ENCODE peak calls at places on chromosomes 11 and 22, in four cellular contexts. One of them, this sample, is unnamed.

GRCh38 chr11:1757861-1758610 is 5.7 kb downstream of the CTSD start:
- DNase-seq in body of pancreas: no peak
- DNase-seq in tibial artery: no peak
- DNase-seq in heart right ventricle: no peak
- DNase-seq in this sample: no peak

GRCh38 chr22:37225481-37225880 is 13.2 kb upstream of the SSTR3 start:
- DNase-seq in body of pancreas: no peak
- DNase-seq in tibial artery: no peak
- DNase-seq in heart right ventricle: no peak
- DNase-seq in this sample: no peak

GRCh38 chr11:124669193-124669592 is 4.3 kb downstream of the SIAE start:
- DNase-seq in body of pancreas: peak; percentile 37
- DNase-seq in tibial artery: no peak
- DNase-seq in heart right ventricle: peak; percentile 61
- DNase-seq in this sample: no peak

GRCh38 chr22:49617866-49618688 is 209.6 kb downstream of the BRD1 start:
- DNase-seq in body of pancreas: peak; percentile 1
- DNase-seq in tibial artery: peak; percentile 48
- DNase-seq in heart right ventricle: no peak
- DNase-seq in this sample: no peak

GRCh38 chr11:114162719-114163123 is 103.2 kb downstream of the ZBTB16 start:
- DNase-seq in body of pancreas: peak; percentile 97
- DNase-seq in tibial artery: peak; percentile 97
- DNase-seq in heart right ventricle: peak; percentile 95
- DNase-seq in this sample: peak; percentile 99

GRCh38 chr11:69113646-69114340 is 41.9 kb upstream of the SMIM38 start:
- DNase-seq in body of pancreas: no peak
- DNase-seq in tibial artery: no peak
- DNase-seq in heart right ventricle: no peak
- DNase-seq in this sample: no peak

GRCh38 chr22:37121887-37122591 is 12.5 kb upstream of the TMPRSS6 start:
- DNase-seq in body of pancreas: no peak
- DNase-seq in tibial artery: no peak
- DNase-seq in heart right ventricle: no peak
- DNase-seq in this sample: no peak

GRCh38 chr11:35347921-35348331 is 71.4 kb downstream of the SLC1A2 start:
- DNase-seq in body of pancreas: no peak
- DNase-seq in tibial artery: no peak
- DNase-seq in heart right ventricle: no peak
- DNase-seq in this sample: no peak

GRCh38 chr11:28529046-28529445 is 420.9 kb downstream of the METTL15 start:
- DNase-seq in body of pancreas: no peak
- DNase-seq in tibial artery: no peak
- DNase-seq in heart right ventricle: no peak
- DNase-seq in this sample: no peak

GRCh38 chr11:42800041-42800440 is 511.8 kb upstream of the API5 start:
- DNase-seq in body of pancreas: no peak
- DNase-seq in tibial artery: no peak
- DNase-seq in heart right ventricle: no peak
- DNase-seq in this sample: no peak

DNA sequence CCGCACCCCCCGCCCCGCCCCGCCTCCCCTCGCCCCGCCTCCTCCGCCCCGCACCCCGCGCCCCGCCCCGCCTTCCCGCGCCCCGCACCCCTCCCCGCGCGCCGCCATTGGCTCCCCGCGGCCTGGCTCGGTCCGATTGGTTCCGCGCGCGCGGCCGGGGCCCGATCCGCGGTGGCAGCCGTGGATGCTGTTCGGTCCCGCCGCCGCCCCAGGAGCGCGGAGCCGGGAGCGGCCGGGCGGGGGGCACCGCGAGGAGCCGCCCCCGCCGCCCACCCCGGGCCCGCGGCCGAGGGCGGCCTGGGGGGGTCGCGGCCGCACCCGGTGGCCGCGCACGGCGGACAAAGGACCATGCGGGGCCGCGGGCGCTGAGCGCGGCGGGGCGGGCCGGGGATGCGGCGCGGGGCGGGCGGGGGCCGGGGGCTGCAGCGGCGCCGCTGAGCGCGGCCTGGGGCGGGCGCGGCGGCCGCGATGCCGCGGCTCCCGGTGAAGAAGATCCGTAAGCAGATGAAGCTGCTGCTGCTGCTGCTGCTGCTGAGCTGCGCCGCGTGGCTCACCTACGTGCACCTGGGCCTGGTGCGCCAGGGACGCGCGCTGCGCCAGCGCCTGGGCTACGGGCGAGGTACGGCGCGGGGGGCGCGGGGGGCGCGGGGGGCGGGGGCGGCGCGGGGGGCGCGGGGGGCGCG is at the start of gene B4GALNT4:
- DNase-seq in body of pancreas: no peak
- DNase-seq in tibial artery: no peak
- DNase-seq in heart right ventricle: no peak
- DNase-seq in this sample: no peak
- H3K27me3 ChIP-seq in body of pancreas: no peaks in the 10 kb centered on the region
- H3K27me3 ChIP-seq in tibial artery: peaks cover 70% of the 10 kb centered on the region
- H3K27me3 ChIP-seq in heart right ventricle: peaks cover 65% of the 10 kb centered on the region
- H3K27me3 ChIP-seq in this sample: no peaks in the 10 kb centered on the region

GRCh38 chr11:122149232-122149631 is 33.2 kb upstream of the BLID start:
- DNase-seq in body of pancreas: no peak
- DNase-seq in tibial artery: no peak
- DNase-seq in heart right ventricle: no peak
- DNase-seq in this sample: no peak
- H3K27ac ChIP-seq in body of pancreas: no peak overlapping the region
- H3K27ac ChIP-seq in tibial artery: no peak overlapping the region
- H3K27ac ChIP-seq in heart right ventricle: no peak overlapping the region
- H3K27ac ChIP-seq in this sample: no peak overlapping the region

DNA sequence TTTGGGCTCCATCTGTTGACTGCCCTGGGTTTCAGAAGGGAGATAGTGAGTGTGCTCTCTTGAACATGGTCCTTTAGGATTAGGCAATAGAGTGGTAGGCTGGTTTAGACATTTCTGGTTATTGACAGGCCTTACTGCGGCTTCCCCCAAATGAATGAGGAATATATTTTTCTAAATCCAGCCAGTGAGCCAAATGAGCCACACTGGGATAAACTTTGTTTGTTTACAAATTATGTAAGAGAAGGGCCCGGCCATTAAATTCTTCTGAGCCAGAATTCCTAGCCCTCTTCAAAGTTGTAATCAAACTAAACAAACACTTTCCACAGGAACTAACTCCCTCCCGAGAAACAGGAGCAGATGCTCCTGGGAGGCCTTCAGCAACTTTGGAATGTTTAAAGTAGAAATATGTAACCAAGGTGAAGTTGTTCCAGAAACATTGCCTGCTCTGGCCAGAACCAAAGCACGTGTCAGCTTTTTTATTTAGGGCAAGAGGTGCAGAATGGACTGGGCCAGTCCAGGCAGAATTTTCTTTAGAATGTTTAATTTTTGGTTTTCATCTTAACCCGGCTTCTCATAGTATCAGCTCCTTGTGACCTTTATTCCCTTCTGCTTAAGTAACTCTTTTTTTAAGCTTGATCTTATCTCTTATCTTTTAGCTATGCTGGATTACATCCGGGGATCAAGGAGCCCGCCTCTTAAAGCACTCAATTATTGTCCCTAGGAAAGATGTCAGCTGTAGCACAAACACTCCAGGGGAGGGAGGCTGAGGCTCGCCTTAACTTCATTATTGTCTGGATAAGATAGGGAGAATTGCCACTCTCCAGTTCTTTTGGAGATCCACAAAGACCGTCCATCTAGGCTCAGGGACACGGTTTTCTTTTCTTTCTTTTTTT is 28.7 kb downstream of the ZNRF3 start:
- DNase-seq in body of pancreas: peak; percentile 24
- DNase-seq in tibial artery: no peak
- DNase-seq in heart right ventricle: no peak
- DNase-seq in this sample: no peak
- H3K4me3 ChIP-seq in body of pancreas: no peak overlapping the region
- H3K4me3 ChIP-seq in tibial artery: no peak overlapping the region
- H3K4me3 ChIP-seq in heart right ventricle: no peak overlapping the region
- H3K4me3 ChIP-seq in this sample: no peak overlapping the region

GRCh38 chr11:40841231-40841630 is 618.2 kb downstream of the LRRC4C start:
- DNase-seq in body of pancreas: no peak
- DNase-seq in tibial artery: no peak
- DNase-seq in heart right ventricle: no peak
- DNase-seq in this sample: no peak

DNA sequence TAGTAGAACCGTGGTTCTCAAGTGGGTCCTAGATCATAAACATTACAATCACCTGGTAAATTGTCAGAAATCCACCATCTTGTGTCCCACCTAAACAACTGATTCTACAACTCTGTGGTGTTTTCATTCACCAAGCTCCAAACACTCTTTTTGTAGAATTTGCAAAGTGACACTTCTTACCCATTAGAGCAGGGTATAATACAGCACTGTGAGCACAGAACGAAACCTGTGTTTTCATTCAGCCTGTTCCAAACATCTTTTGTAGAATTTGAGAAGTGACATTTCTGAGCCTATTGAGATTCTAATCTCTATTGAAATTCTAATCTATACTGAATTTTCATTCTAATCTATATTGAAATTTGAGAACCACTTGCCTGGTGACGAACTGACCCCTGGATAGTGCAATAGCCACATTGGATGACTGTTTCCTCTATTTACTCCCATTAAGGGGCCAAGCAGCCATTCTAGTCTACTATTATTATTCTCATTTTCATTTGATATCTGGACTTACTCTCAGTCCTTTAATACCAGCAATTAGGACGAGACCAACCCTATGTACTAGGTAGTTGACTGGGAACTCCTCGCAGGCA is 616.6 kb downstream of the LRRC4C start:
- DNase-seq in body of pancreas: no peak
- DNase-seq in tibial artery: no peak
- DNase-seq in heart right ventricle: no peak
- DNase-seq in this sample: no peak
- H3K27me3 ChIP-seq in body of pancreas: no peaks in the 10 kb centered on the region
- H3K27me3 ChIP-seq in tibial artery: no peaks in the 10 kb centered on the region
- H3K27me3 ChIP-seq in heart right ventricle: no peaks in the 10 kb centered on the region
- H3K27me3 ChIP-seq in this sample: no peaks in the 10 kb centered on the region

DNA sequence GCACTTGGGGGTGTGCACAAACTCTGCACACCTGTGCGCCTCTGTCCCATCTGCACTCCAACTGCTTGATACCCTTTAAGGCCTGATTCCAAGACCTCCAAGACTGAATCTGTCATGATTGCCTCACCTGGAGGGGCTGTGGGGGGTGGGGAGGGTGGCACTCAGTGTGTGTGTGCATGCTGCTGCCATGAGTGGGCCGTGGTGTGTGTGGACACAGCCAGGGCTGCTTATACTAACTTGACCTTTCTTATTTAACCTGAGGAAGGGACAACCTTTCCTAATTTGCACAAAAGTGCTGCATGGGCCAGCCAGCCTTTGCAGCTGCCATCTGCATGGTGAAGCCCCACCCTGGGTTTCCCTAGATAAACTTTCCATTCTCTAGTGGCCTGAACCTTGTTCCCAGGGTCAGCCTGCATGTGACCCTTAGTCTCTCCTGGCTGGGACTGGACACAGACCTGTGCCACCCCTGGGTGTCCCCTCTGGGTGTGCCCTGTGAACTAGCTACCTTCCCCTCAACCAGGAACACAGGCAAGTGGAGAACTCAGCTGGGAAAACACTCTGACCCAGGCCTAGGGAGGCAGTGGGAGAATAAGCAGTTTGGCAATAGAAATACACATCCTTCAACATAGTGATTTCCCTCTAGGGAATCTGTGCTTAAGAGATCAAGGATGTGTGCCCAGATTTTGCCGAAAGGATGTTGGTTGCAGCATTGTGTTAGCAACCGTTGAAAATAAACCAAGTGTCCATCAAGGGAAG is 45.4 kb upstream of the DKK3 start:
- DNase-seq in body of pancreas: no peak
- DNase-seq in tibial artery: no peak
- DNase-seq in heart right ventricle: no peak
- DNase-seq in this sample: peak; percentile 58
- H3K27ac ChIP-seq in body of pancreas: no peak overlapping the region
- H3K27ac ChIP-seq in tibial artery: peak overlapping the region; percentile 65
- H3K27ac ChIP-seq in heart right ventricle: no peak overlapping the region
- H3K27ac ChIP-seq in this sample: peak overlapping the region; percentile 26

GRCh38 chr11:118618115-118618990 is 10.9 kb downstream of the PHLDB1 start:
- DNase-seq in body of pancreas: peak; percentile 36
- DNase-seq in tibial artery: peak; percentile 88
- DNase-seq in heart right ventricle: peak; percentile 78
- DNase-seq in this sample: peak; percentile 94

GRCh38 chr11:118621071-118621815 is 13.8 kb downstream of the PHLDB1 start:
- DNase-seq in body of pancreas: peak; percentile 71
- DNase-seq in tibial artery: peak; percentile 98
- DNase-seq in heart right ventricle: peak; percentile 93
- DNase-seq in this sample: peak; percentile 85

GRCh38 chr11:118619444-118620205 is 12.2 kb downstream of the PHLDB1 start:
- DNase-seq in body of pancreas: peak; percentile 29
- DNase-seq in tibial artery: peak; percentile 89
- DNase-seq in heart right ventricle: peak; percentile 77
- DNase-seq in this sample: peak; percentile 85

GRCh38 chr11:118620529-118621070 is 13.2 kb downstream of the PHLDB1 start:
- DNase-seq in body of pancreas: peak; percentile 20
- DNase-seq in tibial artery: peak; percentile 61
- DNase-seq in heart right ventricle: peak; percentile 64
- DNase-seq in this sample: no peak

GRCh38 chr11:118618991-118619375 is 11.6 kb downstream of the PHLDB1 start:
- DNase-seq in body of pancreas: peak; percentile 27
- DNase-seq in tibial artery: peak; percentile 90
- DNase-seq in heart right ventricle: peak; percentile 67
- DNase-seq in this sample: peak; percentile 88
- H3K4me3 ChIP-seq in body of pancreas: no peak overlapping the region
- H3K4me3 ChIP-seq in tibial artery: peak overlapping the region; percentile 7
- H3K4me3 ChIP-seq in heart right ventricle: no peak overlapping the region
- H3K4me3 ChIP-seq in this sample: no peak overlapping the region

GRCh38 chr11:44125598-44125997 is 30.1 kb downstream of the EXT2 start:
- DNase-seq in body of pancreas: no peak
- DNase-seq in tibial artery: no peak
- DNase-seq in heart right ventricle: no peak
- DNase-seq in this sample: no peak
- H3K27me3 ChIP-seq in body of pancreas: no peaks in the 10 kb centered on the region
- H3K27me3 ChIP-seq in tibial artery: no peaks in the 10 kb centered on the region
- H3K27me3 ChIP-seq in heart right ventricle: no peaks in the 10 kb centered on the region
- H3K27me3 ChIP-seq in this sample: no peaks in the 10 kb centered on the region